ENCODE peak calls at places on chromosomes 5 and 9, in seven cellular contexts. W is HCT116; K is HTR-8/SVneo; P is germinal center; D is NCI-H510A; A is A673; V is activated CD8-positive, alpha-beta T cell treated with anti-CD3 and anti-CD28 coated beads for 36 hours. L is an unnamed sample.
A peak's percentile ranks its signal among the peaks of the same experiment; 100 is the strongest.

GRCh38 chr9:16184964-16185646 is 632.3 kb downstream of the CCDC171 start:
- DNase-seq in W (no peak), K (no peak), P (no peak), D (no peak), A (peak; percentile 9), V (no peak), L (no peak)

GRCh38 chr9:23662320-23662719 is 163.7 kb downstream of the ELAVL2 start:
- DNase-seq in W (no peak), K (no peak), P (no peak), D (no peak), A (no peak), V (no peak), L (no peak)

GRCh38 chr9:127307802-127308201 is 43.2 kb downstream of the GARNL3 start:
- DNase-seq in W (no peak), K (no peak), P (no peak), D (no peak), A (no peak), V (no peak), L (no peak)

GRCh38 chr9:93900971-93901861 is 53.9 kb downstream of the BARX1 start:
- DNase-seq in W (no peak), K (no peak), P (no peak), D (no peak), A (no peak), V (no peak), L (peak; percentile 43)

GRCh38 chr9:79233542-79233941 is 338.2 kb upstream of the TLE4 start:
- DNase-seq in W (peak; percentile 22), K (no peak), P (peak; percentile 16), D (no peak), A (peak; percentile 29), V (peak; percentile 13), L (peak; percentile 71)

GRCh38 chr5:138843789-138844461 is 31.2 kb downstream of the LRRTM2 start:
- DNase-seq in W (no peak), K (no peak), P (no peak), D (no peak), A (no peak), V (no peak), L (no peak)

GRCh38 chr9:37650873-37651768 is at the start of gene FRMPD1:
- DNase-seq in W (no peak), K (peak; percentile 18), P (peak; percentile 69), D (peak; percentile 62), A (peak; percentile 56), V (peak; percentile 56), L (peak; percentile 83)

GRCh38 chr5:117189772-117190171 is 615.1 kb upstream of the SEMA6A start:
- DNase-seq in W (no peak), K (no peak), P (no peak), D (no peak), A (no peak), V (no peak), L (no peak)

GRCh38 chr5:176947847-176948246 is 48.7 kb upstream of the HK3 start:
- DNase-seq in W (no peak), K (no peak), P (no peak), D (no peak), A (no peak), V (no peak), L (no peak)

GRCh38 chr5:138352071-138352721 is at the start of gene KDM3B:
- DNase-seq in W (peak; percentile 76), K (peak; percentile 84), P (peak; percentile 95), D (no peak), A (peak; percentile 94), V (peak; percentile 88), L (peak; percentile 96)

GRCh38 chr9:127874301-127875216 is 2.9 kb downstream of the AK1 start:
- DNase-seq in W (no peak), K (no peak), P (no peak), D (no peak), A (no peak), V (no peak), L (no peak)

GRCh38 chr9:13033959-13034695 is 245.4 kb downstream of the MPDZ start:
- DNase-seq in W (peak; percentile 51), K (peak; percentile 38), P (no peak), D (peak; percentile 31), A (peak; percentile 80), V (peak; percentile 30), L (peak; percentile 83)

GRCh38 chr9:127174386-127175318 is 52.2 kb upstream of the ANGPTL2 start:
- DNase-seq in W (no peak), K (no peak), P (no peak), D (no peak), A (no peak), V (no peak), L (no peak)

GRCh38 chr5:121870489-121870888 is 18.8 kb downstream of the FTMT start:
- DNase-seq in W (peak; percentile 4), K (no peak), P (no peak), D (no peak), A (peak; percentile 16), V (no peak), L (no peak)

GRCh38 chr5:64977779-64978178 is 209.0 kb downstream of the CWC27 start:
- DNase-seq in W (no peak), K (no peak), P (no peak), D (no peak), A (no peak), V (peak; percentile 11), L (no peak)

GRCh38 chr5:15959560-15960164 is 219.9 kb downstream of the MARCHF11 start:
- DNase-seq in W (no peak), K (no peak), P (no peak), D (no peak), A (no peak), V (no peak), L (no peak)

GRCh38 chr5:132011561-132012384 is at the start of gene ACSL6:
- DNase-seq in W (no peak), K (no peak), P (peak; percentile 45), D (no peak), A (no peak), V (peak; percentile 44), L (peak; percentile 64)

GRCh38 chr9:18422296-18423036 is 51.5 kb upstream of the ADAMTSL1 start:
- DNase-seq in W (no peak), K (no peak), P (no peak), D (no peak), A (no peak), V (no peak), L (no peak)

GRCh38 chr5:133944263-133945230 is 23.9 kb downstream of the C5orf15 start:
- DNase-seq in W (peak; percentile 46), K (peak; percentile 60), P (peak; percentile 74), D (no peak), A (peak; percentile 87), V (peak; percentile 70), L (peak; percentile 77)

GRCh38 chr9:119963258-119963797 is 594.1 kb upstream of the BRINP1 start:
- DNase-seq in W (peak; percentile 10), K (peak; percentile 6), P (no peak), D (no peak), A (peak; percentile 36), V (no peak), L (peak; percentile 93)

GRCh38 chr5:57695179-57695578 is 212.6 kb upstream of the ACTBL2 start:
- DNase-seq in W (no peak), K (no peak), P (no peak), D (no peak), A (no peak), V (no peak), L (no peak)

GRCh38 chr5:172833691-172834569 is at the start of gene ERGIC1:
- DNase-seq in W (peak; percentile 39), K (peak; percentile 78), P (peak; percentile 87), D (peak; percentile 41), A (peak; percentile 68), V (peak; percentile 79), L (peak; percentile 90)

GRCh38 chr9:1916676-1917075 is 98.5 kb upstream of the SMARCA2 start:
- DNase-seq in W (no peak), K (no peak), P (no peak), D (no peak), A (no peak), V (no peak), L (no peak)

GRCh38 chr9:134179595-134179917 is 15.2 kb upstream of the RNU6ATAC start:
- DNase-seq in W (no peak), K (no peak), P (no peak), D (no peak), A (no peak), V (no peak), L (no peak)

L was measured in islet precursor cell.